ENCODE peak calls at places on chromosomes 11 and 22, in eight cellular contexts. S is activated effector memory CD4-positive, alpha-beta T cell treated with Interleukin-2 at 50 U/mL for 16 hours; P is mucosa of gallbladder; H is NCI-H2107; J is NCI-H226; E is left colon; W is fibroblast of the aortic adventitia; A is GM12892. M is an unnamed sample.

GRCh38 chr11:76891793-76892192 is 31.1 kb downstream of the ACER3 start:
- DNase-seq in S (no peak), P (no peak), H (no peak), J (no peak), E (no peak), W (no peak), A (no peak), M (no peak)

GRCh38 chr11:92765965-92766371 is 203.5 kb upstream of the MTNR1B start:
- DNase-seq in S (no peak), P (peak), H (no peak), J (no peak), E (peak), W (peak), A (no peak), M (no peak)

GRCh38 chr11:65121447-65121864 is 478 bp downstream of the FAU start:
- DNase-seq in S (no peak), P (no peak), H (no peak), J (no peak), E (peak), W (no peak), A (no peak), M (no peak)

GRCh38 chr11:58923300-58923788 is 15.9 kb upstream of the GLYATL1 start:
- DNase-seq in S (no peak), P (peak), H (no peak), J (peak), E (no peak), W (peak), A (no peak), M (no peak)

GRCh38 chr11:72643547-72643946 is 30.7 kb downstream of the PDE2A start:
- DNase-seq in S (no peak), P (no peak), H (no peak), J (no peak), E (no peak), W (peak), A (no peak), M (no peak)

GRCh38 chr22:27815826-27816530 is 14.4 kb upstream of the MN1 start:
- DNase-seq in S (no peak), P (no peak), H (no peak), J (no peak), E (no peak), W (no peak), A (no peak), M (no peak)

GRCh38 chr11:46917109-46918086 is 952 bp downstream of the LRP4 start:
- DNase-seq in S (no peak), P (no peak), H (no peak), J (no peak), E (no peak), W (no peak), A (no peak), M (no peak)

GRCh38 chr22:39439170-39439569 is 17.6 kb upstream of the MGAT3 start:
- DNase-seq in S (no peak), P (no peak), H (no peak), J (no peak), E (no peak), W (peak), A (no peak), M (no peak)

GRCh38 chr22:42296381-42296853 is 26.0 kb upstream of the TCF20 start:
- DNase-seq in S (no peak), P (no peak), H (no peak), J (no peak), E (peak), W (no peak), A (no peak), M (no peak)

GRCh38 chr11:15941206-15941770 is 415.1 kb downstream of the SOX6 start:
- DNase-seq in S (no peak), P (no peak), H (no peak), J (no peak), E (no peak), W (no peak), A (peak), M (no peak)

GRCh38 chr11:105447936-105448702 is 161.8 kb upstream of the GRIA4 start:
- DNase-seq in S (no peak), P (no peak), H (no peak), J (no peak), E (no peak), W (no peak), A (no peak), M (no peak)

GRCh38 chr11:72609045-72609444 is 65.2 kb downstream of the PDE2A start:
- DNase-seq in S (no peak), P (no peak), H (no peak), J (no peak), E (no peak), W (peak), A (no peak), M (no peak)

GRCh38 chr11:130592056-130592455 is 143.6 kb downstream of the ADAMTS15 start:
- DNase-seq in S (no peak), P (no peak), H (no peak), J (peak), E (no peak), W (peak), A (no peak), M (no peak)

GRCh38 chr11:606245-606644 is 9.5 kb downstream of the IRF7 start:
- DNase-seq in S (no peak), P (peak), H (no peak), J (peak), E (no peak), W (peak), A (no peak), M (no peak)

GRCh38 chr11:106552694-106553203 is 465.5 kb downstream of the GUCY1A2 start:
- DNase-seq in S (no peak), P (no peak), H (no peak), J (no peak), E (no peak), W (no peak), A (no peak), M (no peak)

GRCh38 chr11:65169164-65169641 is 830 bp upstream of the SPDYC start:
- DNase-seq in S (no peak), P (no peak), H (no peak), J (peak), E (no peak), W (no peak), A (no peak), M (no peak)

GRCh38 chr22:46581580-46582244 is 38.5 kb upstream of the GRAMD4 start:
- DNase-seq in S (no peak), P (no peak), H (no peak), J (no peak), E (peak), W (no peak), A (no peak), M (no peak)

GRCh38 chr11:74371269-74372039 is 26.8 kb downstream of the PGM2L1 start:
- DNase-seq in S (no peak), P (no peak), H (no peak), J (peak), E (no peak), W (no peak), A (no peak), M (peak)

GRCh38 chr11:28697920-28698827 is 590.0 kb downstream of the METTL15 start:
- DNase-seq in S (no peak), P (peak), H (no peak), J (peak), E (peak), W (peak), A (no peak), M (no peak)

GRCh38 chr22:32200752-32201151 is 4.1 kb downstream of the RFPL2 start:
- DNase-seq in S (no peak), P (peak), H (no peak), J (no peak), E (no peak), W (no peak), A (no peak), M (no peak)

GRCh38 chr22:46465348-46465725 is 72.1 kb downstream of the CELSR1 start:
- DNase-seq in S (no peak), P (no peak), H (no peak), J (no peak), E (no peak), W (no peak), A (no peak), M (no peak)

GRCh38 chr11:85848556-85848955 is 6.6 kb upstream of the CCDC83 start:
- DNase-seq in S (no peak), P (no peak), H (no peak), J (no peak), E (no peak), W (no peak), A (no peak), M (no peak)

GRCh38 chr11:45666648-45667642 is 1.5 kb upstream of the CHST1 start:
- DNase-seq in S (no peak), P (no peak), H (no peak), J (no peak), E (no peak), W (no peak), A (no peak), M (no peak)

GRCh38 chr11:75891947-75892739 is 77.1 kb downstream of the UVRAG start:
- DNase-seq in S (no peak), P (no peak), H (no peak), J (no peak), E (no peak), W (no peak), A (no peak), M (no peak)

GRCh38 chr11:88704505-88704904 is 361.3 kb downstream of the GRM5 start:
- DNase-seq in S (no peak), P (no peak), H (no peak), J (no peak), E (no peak), W (peak), A (no peak), M (no peak)

GRCh38 chr22:19815093-19815822 is 39.4 kb downstream of the GNB1L start:
- DNase-seq in S (no peak), P (peak), H (no peak), J (peak), E (no peak), W (peak), A (no peak), M (no peak)

GRCh38 chr11:45208135-45208534 is 61.7 kb downstream of the PRDM11 start:
- DNase-seq in S (no peak), P (no peak), H (no peak), J (no peak), E (no peak), W (no peak), A (no peak), M (no peak)

GRCh38 chr11:92268546-92268945 is 43.9 kb downstream of the FAT3 start:
- DNase-seq in S (no peak), P (no peak), H (no peak), J (no peak), E (no peak), W (no peak), A (no peak), M (no peak)

GRCh38 chr11:82194521-82194920 is 539.1 kb downstream of the FAM181B start:
- DNase-seq in S (no peak), P (no peak), H (no peak), J (no peak), E (no peak), W (no peak), A (no peak), M (no peak)

GRCh38 chr22:46011627-46012181 is 34.7 kb upstream of the WNT7B start:
- DNase-seq in S (no peak), P (no peak), H (no peak), J (no peak), E (no peak), W (no peak), A (no peak), M (no peak)

GRCh38 chr11:8329961-8330361 is 66.3 kb upstream of the LMO1 start:
- DNase-seq in S (no peak), P (no peak), H (no peak), J (no peak), E (no peak), W (no peak), A (no peak), M (no peak)

GRCh38 chr11:14927146-14927545 is 35.1 kb upstream of the CYP2R1 start:
- DNase-seq in S (no peak), P (no peak), H (no peak), J (no peak), E (no peak), W (no peak), A (no peak), M (no peak)